ENCODE peak calls at places on chromosomes 5 and 9, in seven cellular contexts. A is PC-3, X is right lobe of liver, Q is astrocyte of the spinal cord, T is NB4, J is mesothelial cell of epicardium, M is B cell. V is an unnamed sample.

GRCh38 chr9:22158275-22158674 is 149.2 kb upstream of the CDKN2B start:
- DNase-seq in X (no peak), A (peak), M (no peak), T (no peak), Q (peak), J (no peak), V (no peak)

GRCh38 chr5:138054863-138055558 is 22.1 kb upstream of the FAM13B start:
- DNase-seq in M (no peak), T (no peak), Q (no peak), J (no peak), X (no peak), A (no peak), V (no peak)

GRCh38 chr5:95530441-95530840 is 24.3 kb downstream of the SKIC3 start:
- DNase-seq in Q (peak), M (no peak), A (peak), T (no peak), X (no peak), J (no peak), V (no peak)

GRCh38 chr9:134433101-134433500 is 106.8 kb downstream of the RXRA start:
- DNase-seq in Q (peak), T (no peak), A (peak), J (no peak), M (no peak), X (peak), V (no peak)

GRCh38 chr5:74643160-74643562 is 2.6 kb upstream of the ENC1 start:
- DNase-seq in X (no peak), A (peak), T (peak), M (no peak), Q (peak), J (no peak), V (no peak)

GRCh38 chr9:24602687-24603352 is 57.1 kb upstream of the IZUMO3 start:
- DNase-seq in M (no peak), J (no peak), X (no peak), Q (peak), T (peak), A (peak), V (no peak)

GRCh38 chr9:72427801-72428200 is 62.8 kb upstream of the ZFAND5 start:
- DNase-seq in X (no peak), Q (no peak), M (no peak), T (no peak), A (no peak), J (no peak), V (no peak)

GRCh38 chr5:112106878-112107277 is 312.2 kb downstream of the EPB41L4A start:
- DNase-seq in J (no peak), X (no peak), Q (no peak), M (no peak), T (no peak), A (peak), V (no peak)

GRCh38 chr5:38467353-38468040 is 88.9 kb downstream of the LIFR start:
- DNase-seq in Q (peak), M (no peak), X (no peak), J (no peak), T (no peak), A (peak), V (no peak)

GRCh38 chr5:80711938-80712337 is 57.2 kb upstream of the DHFR start:
- DNase-seq in A (peak), X (no peak), M (no peak), T (peak), J (no peak), Q (peak), V (no peak)

GRCh38 chr5:179862296-179862695 is 3.7 kb upstream of the MRNIP start:
- DNase-seq in X (no peak), A (no peak), M (peak), J (no peak), Q (no peak), T (no peak), V (no peak)

GRCh38 chr9:113632776-113633590 is 169.5 kb downstream of the RGS3 start:
- DNase-seq in T (peak), Q (no peak), A (no peak), M (no peak), X (no peak), J (no peak), V (no peak)

GRCh38 chr9:93304574-93305496 is 120.9 kb downstream of the WNK2 start:
- DNase-seq in X (peak), J (no peak), T (peak), A (peak), M (peak), Q (peak), V (peak)

GRCh38 chr9:130053504-130054427 is at the start of gene GPR107:
- DNase-seq in M (peak), A (peak), J (peak), Q (peak), X (peak), T (peak), V (peak)

GRCh38 chr9:85108806-85109205 is 439.3 kb downstream of the NTRK2 start:
- DNase-seq in T (no peak), X (no peak), M (no peak), A (no peak), Q (no peak), J (no peak), V (no peak)

GRCh38 chr9:81822967-81823366 is 105.3 kb upstream of the SPATA31D4 start:
- DNase-seq in J (no peak), M (no peak), A (no peak), T (no peak), X (no peak), Q (no peak), V (no peak)

GRCh38 chr5:32263683-32264082 is 49.1 kb downstream of the MTMR12 start:
- DNase-seq in M (no peak), T (no peak), Q (no peak), J (no peak), A (no peak), X (no peak), V (no peak)

GRCh38 chr5:146995878-146996277 is 117.3 kb upstream of the PPP2R2B start:
- DNase-seq in J (no peak), X (no peak), Q (no peak), M (no peak), T (no peak), A (peak), V (no peak)

GRCh38 chr5:65076251-65076869 is 307.6 kb downstream of the CWC27 start:
- DNase-seq in Q (peak), M (peak), J (no peak), X (no peak), T (peak), A (peak), V (no peak)
- TF ChIP-seq CTCF in Q (no peak), M (peak), J (no peak), X (peak), T (peak), A (peak), V (peak)

DNA sequence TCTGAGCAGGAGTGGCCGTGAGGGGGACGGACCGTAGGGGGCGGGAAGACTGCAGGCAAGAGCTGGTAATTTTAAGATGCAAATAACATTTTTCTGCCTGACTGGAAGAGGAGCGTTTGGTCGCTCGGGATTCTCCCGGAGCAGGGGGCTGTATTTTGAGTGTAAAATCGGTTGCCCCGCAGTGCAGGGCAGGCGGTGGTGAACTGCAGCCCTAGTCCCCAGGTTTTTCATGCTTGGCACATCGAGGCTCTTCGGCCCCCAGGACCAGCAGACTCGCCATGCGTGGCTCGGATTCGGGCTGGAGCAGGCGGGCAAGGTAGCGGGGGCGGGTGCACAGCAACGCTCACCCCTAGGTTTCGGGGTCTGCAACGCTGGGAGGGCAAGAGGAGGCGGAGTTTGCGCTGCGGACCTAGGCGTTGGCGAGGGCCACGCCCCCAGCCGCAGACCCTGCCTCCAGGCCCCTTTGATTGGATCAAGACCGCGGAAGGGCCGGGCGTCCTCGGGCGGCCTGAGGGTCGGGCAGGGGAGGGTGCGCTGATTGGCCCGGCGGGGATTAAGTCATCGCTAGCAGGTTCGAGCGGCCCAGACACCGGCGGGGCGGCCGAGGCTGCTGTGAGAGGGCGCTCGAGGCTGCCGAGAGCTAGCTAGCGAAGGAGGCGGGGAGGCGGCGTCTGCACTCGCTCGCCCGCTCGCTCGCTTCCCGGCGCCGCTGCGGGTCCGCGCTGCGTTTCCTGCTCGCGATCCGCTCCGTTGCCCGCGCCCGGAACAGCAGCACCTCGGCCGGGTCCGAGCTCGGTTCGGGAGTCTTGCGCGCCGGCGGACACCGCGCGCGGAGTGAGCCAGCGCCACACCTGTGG is at the start of gene ARHGAP26:
- DNase-seq in X (peak), A (peak), T (peak), Q (peak), M (peak), J (peak), V (peak)
- TF ChIP-seq CTCF in X (peak), A (no peak), T (no peak), Q (peak), M (peak), J (no peak), V (no peak)

GRCh38 chr5:172082180-172082579 is 75.7 kb upstream of the FBXW11 start:
- DNase-seq in T (no peak), M (no peak), A (no peak), Q (no peak), X (no peak), J (no peak), V (no peak)
- TF ChIP-seq CTCF in T (no peak), M (no peak), A (no peak), Q (no peak), X (no peak), J (no peak), V (no peak)

DNA sequence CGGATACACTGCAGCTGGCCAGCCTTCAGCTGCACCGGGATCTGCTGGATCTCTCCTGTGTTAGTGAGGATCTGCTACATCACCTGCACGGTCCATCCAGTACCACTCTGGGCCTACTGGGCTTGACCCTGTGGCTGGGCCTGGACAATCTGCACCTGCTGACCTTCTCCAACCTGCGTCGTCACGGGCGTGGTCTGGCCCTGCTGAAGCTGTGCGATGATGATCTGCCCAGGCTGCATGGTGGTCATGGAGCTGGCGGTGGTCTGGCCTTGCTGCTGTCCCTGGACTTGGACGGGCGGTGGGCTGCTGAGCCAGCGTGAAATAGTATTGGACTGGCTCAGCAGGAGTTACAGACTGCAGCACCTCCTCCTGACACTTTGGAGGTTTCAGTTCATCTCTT is 137.1 kb upstream of the GAS1 start:
- DNase-seq in M (no peak), Q (no peak), T (no peak), J (no peak), A (no peak), X (no peak), V (no peak)
- TF ChIP-seq CTCF in M (no peak), Q (no peak), T (no peak), J (no peak), A (no peak), X (no peak), V (no peak)